ENCODE peak calls at places on chromosomes 13 and 19, in five cellular contexts. One of them, this sample, is unnamed.

GRCh38 chr19:15195381-15195964 is 5.3 kb downstream of the NOTCH3 start:
- DNase-seq in HepG2: no peak
- DNase-seq in GM12878: no peak
- DNase-seq in K562: no peak
- DNase-seq in H1: no peak
- DNase-seq in this sample: peak; percentile 94

GRCh38 chr13:43153436-43154082 is 130.2 kb downstream of the DNAJC15 start:
- DNase-seq in HepG2: no peak
- DNase-seq in GM12878: no peak
- DNase-seq in K562: no peak
- DNase-seq in H1: no peak
- DNase-seq in this sample: no peak

GRCh38 chr19:2274937-2275535 is 6.9 kb downstream of the PEAK3 start:
- DNase-seq in HepG2: peak; percentile 73
- DNase-seq in GM12878: no peak
- DNase-seq in K562: peak; percentile 53
- DNase-seq in H1: no peak
- DNase-seq in this sample: peak; percentile 89

GRCh38 chr19:4583961-4584669 is 24.6 kb upstream of the SEMA6B start:
- DNase-seq in HepG2: peak; percentile 97
- DNase-seq in GM12878: no peak
- DNase-seq in K562: peak; percentile 75
- DNase-seq in H1: no peak
- DNase-seq in this sample: peak; percentile 87

GRCh38 chr19:39206122-39206521 is 2.1 kb upstream of the SYCN start:
- DNase-seq in HepG2: no peak
- DNase-seq in GM12878: no peak
- DNase-seq in K562: no peak
- DNase-seq in H1: no peak
- DNase-seq in this sample: no peak

GRCh38 chr13:29901714-29902631 is 51.6 kb upstream of the UBL3 start:
- DNase-seq in HepG2: no peak
- DNase-seq in GM12878: no peak
- DNase-seq in K562: no peak
- DNase-seq in H1: no peak
- DNase-seq in this sample: no peak

GRCh38 chr13:25117312-25117711 is 21.4 kb downstream of the PABPC3 start:
- DNase-seq in HepG2: no peak
- DNase-seq in GM12878: no peak
- DNase-seq in K562: no peak
- DNase-seq in H1: no peak
- DNase-seq in this sample: no peak

GRCh38 chr13:75762066-75762937 is 126.2 kb downstream of the LMO7 start:
- DNase-seq in HepG2: peak; percentile 15
- DNase-seq in GM12878: peak; percentile 84
- DNase-seq in K562: no peak
- DNase-seq in H1: no peak
- DNase-seq in this sample: no peak

GRCh38 chr13:54637377-54637776 is 1608.8 kb downstream of the OLFM4 start:
- DNase-seq in HepG2: peak; percentile 29
- DNase-seq in GM12878: no peak
- DNase-seq in K562: no peak
- DNase-seq in H1: no peak
- DNase-seq in this sample: no peak

GRCh38 chr13:106349080-106349841 is 186.2 kb downstream of the EFNB2 start:
- DNase-seq in HepG2: no peak
- DNase-seq in GM12878: no peak
- DNase-seq in K562: no peak
- DNase-seq in H1: peak; percentile 27
- DNase-seq in this sample: peak; percentile 43

GRCh38 chr13:97067342-97067895 is 73.1 kb upstream of the OXGR1 start:
- DNase-seq in HepG2: no peak
- DNase-seq in GM12878: no peak
- DNase-seq in K562: no peak
- DNase-seq in H1: no peak
- DNase-seq in this sample: no peak

GRCh38 chr19:17777840-17778620 is 16.9 kb upstream of the B3GNT3 start:
- DNase-seq in HepG2: peak; percentile 40
- DNase-seq in GM12878: no peak
- DNase-seq in K562: peak; percentile 95
- DNase-seq in H1: peak; percentile 87
- DNase-seq in this sample: peak; percentile 82

GRCh38 chr13:91930687-91931086 is 532.3 kb downstream of the GPC5 start:
- DNase-seq in HepG2: no peak
- DNase-seq in GM12878: no peak
- DNase-seq in K562: no peak
- DNase-seq in H1: no peak
- DNase-seq in this sample: no peak

GRCh38 chr13:73914119-73914518 is 220.1 kb downstream of the KLF12 start:
- DNase-seq in HepG2: no peak
- DNase-seq in GM12878: no peak
- DNase-seq in K562: no peak
- DNase-seq in H1: no peak
- DNase-seq in this sample: no peak

GRCh38 chr13:20716951-20717350 is 13.5 kb downstream of the IL17D start:
- DNase-seq in HepG2: no peak
- DNase-seq in GM12878: no peak
- DNase-seq in K562: no peak
- DNase-seq in H1: no peak
- DNase-seq in this sample: no peak

GRCh38 chr13:112117258-112117954 is 50.5 kb downstream of the SOX1 start:
- DNase-seq in HepG2: no peak
- DNase-seq in GM12878: no peak
- DNase-seq in K562: no peak
- DNase-seq in H1: no peak
- DNase-seq in this sample: no peak

GRCh38 chr19:12230751-12231733 is 63.6 kb downstream of the ZNF44 start:
- DNase-seq in HepG2: no peak
- DNase-seq in GM12878: no peak
- DNase-seq in K562: no peak
- DNase-seq in H1: no peak
- DNase-seq in this sample: no peak

GRCh38 chr19:49145485-49146407 is 9.4 kb downstream of the HRC start:
- DNase-seq in HepG2: peak; percentile 48
- DNase-seq in GM12878: peak; percentile 13
- DNase-seq in K562: peak; percentile 88
- DNase-seq in H1: no peak
- DNase-seq in this sample: peak; percentile 84

GRCh38 chr13:94351292-94352000 is 128.0 kb downstream of the DCT start:
- DNase-seq in HepG2: no peak
- DNase-seq in GM12878: no peak
- DNase-seq in K562: no peak
- DNase-seq in H1: no peak
- DNase-seq in this sample: no peak

GRCh38 chr13:50989476-50989875 is 79.9 kb downstream of the RNASEH2B start:
- DNase-seq in HepG2: peak; percentile 14
- DNase-seq in GM12878: no peak
- DNase-seq in K562: peak; percentile 30
- DNase-seq in H1: no peak
- DNase-seq in this sample: peak; percentile 30

GRCh38 chr13:113786262-113786841 is 27.3 kb downstream of the TMEM255B start:
- DNase-seq in HepG2: no peak
- DNase-seq in GM12878: no peak
- DNase-seq in K562: no peak
- DNase-seq in H1: no peak
- DNase-seq in this sample: no peak

GRCh38 chr13:109547942-109548860 is 238.2 kb downstream of the IRS2 start:
- DNase-seq in HepG2: no peak
- DNase-seq in GM12878: no peak
- DNase-seq in K562: no peak
- DNase-seq in H1: no peak
- DNase-seq in this sample: no peak

GRCh38 chr19:49555600-49556411 is 24.6 kb downstream of the NOSIP start:
- DNase-seq in HepG2: no peak
- DNase-seq in GM12878: no peak
- DNase-seq in K562: peak; percentile 94
- DNase-seq in H1: peak; percentile 88
- DNase-seq in this sample: peak; percentile 95

GRCh38 chr19:7385062-7385461 is 36.3 kb downstream of the ARHGEF18 start:
- DNase-seq in HepG2: no peak
- DNase-seq in GM12878: no peak
- DNase-seq in K562: no peak
- DNase-seq in H1: no peak
- DNase-seq in this sample: no peak

GRCh38 chr19:1503089-1503924 is 9.5 kb downstream of the ADAMTSL5 start:
- DNase-seq in HepG2: no peak
- DNase-seq in GM12878: no peak
- DNase-seq in K562: peak; percentile 76
- DNase-seq in H1: no peak
- DNase-seq in this sample: peak; percentile 82

GRCh38 chr19:2634228-2634951 is 68.1 kb downstream of the GNG7 start:
- DNase-seq in HepG2: no peak
- DNase-seq in GM12878: no peak
- DNase-seq in K562: no peak
- DNase-seq in H1: no peak
- DNase-seq in this sample: no peak

GRCh38 chr13:41075034-41075433 is 13.7 kb downstream of the WBP4 start:
- DNase-seq in HepG2: no peak
- DNase-seq in GM12878: no peak
- DNase-seq in K562: peak; percentile 37
- DNase-seq in H1: no peak
- DNase-seq in this sample: peak; percentile 66

GRCh38 chr19:49985926-49986325 is 25.0 kb upstream of the SIGLEC11 start:
- DNase-seq in HepG2: no peak
- DNase-seq in GM12878: no peak
- DNase-seq in K562: no peak
- DNase-seq in H1: no peak
- DNase-seq in this sample: no peak

GRCh38 chr13:53513199-53513598 is 484.6 kb downstream of the OLFM4 start:
- DNase-seq in HepG2: no peak
- DNase-seq in GM12878: no peak
- DNase-seq in K562: no peak
- DNase-seq in H1: no peak
- DNase-seq in this sample: no peak

GRCh38 chr19:3248728-3249315 is 24.4 kb downstream of the CELF5 start:
- DNase-seq in HepG2: no peak
- DNase-seq in GM12878: no peak
- DNase-seq in K562: no peak
- DNase-seq in H1: no peak
- DNase-seq in this sample: no peak

GRCh38 chr19:16342002-16342715 is 17.5 kb downstream of the KLF2 start:
- DNase-seq in HepG2: no peak
- DNase-seq in GM12878: peak; percentile 76
- DNase-seq in K562: no peak
- DNase-seq in H1: no peak
- DNase-seq in this sample: no peak

GRCh38 chr13:30124131-30124768 is 183.1 kb downstream of the KATNAL1 start:
- DNase-seq in HepG2: no peak
- DNase-seq in GM12878: no peak
- DNase-seq in K562: no peak
- DNase-seq in H1: no peak
- DNase-seq in this sample: no peak

GRCh38 chr13:66212511-66212910 is 1017.6 kb downstream of the PCDH9 start:
- DNase-seq in HepG2: no peak
- DNase-seq in GM12878: no peak
- DNase-seq in K562: no peak
- DNase-seq in H1: no peak
- DNase-seq in this sample: no peak

GRCh38 chr19:38023245-38023644 is 116.2 kb downstream of the SIPA1L3 start:
- DNase-seq in HepG2: no peak
- DNase-seq in GM12878: no peak
- DNase-seq in K562: no peak
- DNase-seq in H1: no peak
- DNase-seq in this sample: no peak
- TF ChIP-seq GABPA in HepG2: no peak
- TF ChIP-seq GABPA in GM12878: no peak
- TF ChIP-seq GABPA in K562: no peak
- TF ChIP-seq GABPA in H1: no peak
- TF ChIP-seq GABPA in this sample: no peak

GRCh38 chr13:52361225-52361624 is 44.7 kb downstream of the THSD1 start:
- DNase-seq in HepG2: no peak
- DNase-seq in GM12878: no peak
- DNase-seq in K562: no peak
- DNase-seq in H1: no peak
- DNase-seq in this sample: no peak

GRCh38 chr13:52356327-52356726 is 49.6 kb downstream of the THSD1 start:
- DNase-seq in HepG2: no peak
- DNase-seq in GM12878: no peak
- DNase-seq in K562: no peak
- DNase-seq in H1: no peak
- DNase-seq in this sample: no peak

GRCh38 chr13:52359534-52359933 is 46.4 kb downstream of the THSD1 start:
- DNase-seq in HepG2: no peak
- DNase-seq in GM12878: no peak
- DNase-seq in K562: no peak
- DNase-seq in H1: no peak
- DNase-seq in this sample: peak; percentile 37
- TF ChIP-seq GABPA in HepG2: no peak
- TF ChIP-seq GABPA in GM12878: no peak
- TF ChIP-seq GABPA in K562: no peak
- TF ChIP-seq GABPA in H1: no peak
- TF ChIP-seq GABPA in this sample: no peak

DNA sequence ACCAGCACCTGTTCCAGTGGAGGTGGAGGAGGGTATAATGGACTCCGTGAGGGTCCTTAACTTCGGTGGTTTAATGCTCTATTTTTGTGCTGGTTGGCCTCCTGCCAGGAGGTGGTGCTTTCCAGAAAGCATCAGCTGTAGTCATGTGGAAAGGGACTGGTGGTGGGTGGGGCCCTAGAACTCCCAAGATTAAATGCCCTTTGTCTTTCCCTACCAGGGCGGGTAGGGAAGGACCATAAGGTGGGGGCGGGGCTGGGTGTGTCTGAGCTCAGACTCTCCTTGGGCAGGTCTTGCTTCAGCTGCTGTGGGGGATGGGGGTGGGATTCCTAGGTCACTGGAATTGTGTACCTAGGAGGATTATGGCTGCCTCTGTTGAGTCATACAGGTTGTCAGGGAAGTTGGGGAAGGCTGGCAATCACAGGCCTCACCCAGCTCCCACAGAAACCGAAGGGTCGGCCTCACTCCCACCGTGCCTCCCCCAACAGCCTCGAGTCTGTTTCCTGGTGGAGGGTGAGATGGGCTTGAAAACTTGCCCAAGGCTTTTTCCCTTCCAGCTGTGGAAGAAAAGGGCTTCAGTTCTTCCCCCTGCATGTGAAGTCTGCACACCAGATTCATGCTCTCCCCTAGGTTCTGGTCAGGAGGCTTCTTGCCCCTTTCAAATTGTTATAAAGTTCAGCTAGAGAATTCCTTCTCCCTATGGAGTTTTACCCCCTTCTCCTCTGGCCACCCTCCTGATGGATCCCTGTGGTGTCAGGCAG is 60.3 kb upstream of the CLDN10 start:
- DNase-seq in HepG2: no peak
- DNase-seq in GM12878: no peak
- DNase-seq in K562: no peak
- DNase-seq in H1: no peak
- DNase-seq in this sample: no peak
- TF ChIP-seq GABPA in HepG2: no peak
- TF ChIP-seq GABPA in GM12878: no peak
- TF ChIP-seq GABPA in K562: no peak
- TF ChIP-seq GABPA in H1: no peak
- TF ChIP-seq GABPA in this sample: no peak

DNA sequence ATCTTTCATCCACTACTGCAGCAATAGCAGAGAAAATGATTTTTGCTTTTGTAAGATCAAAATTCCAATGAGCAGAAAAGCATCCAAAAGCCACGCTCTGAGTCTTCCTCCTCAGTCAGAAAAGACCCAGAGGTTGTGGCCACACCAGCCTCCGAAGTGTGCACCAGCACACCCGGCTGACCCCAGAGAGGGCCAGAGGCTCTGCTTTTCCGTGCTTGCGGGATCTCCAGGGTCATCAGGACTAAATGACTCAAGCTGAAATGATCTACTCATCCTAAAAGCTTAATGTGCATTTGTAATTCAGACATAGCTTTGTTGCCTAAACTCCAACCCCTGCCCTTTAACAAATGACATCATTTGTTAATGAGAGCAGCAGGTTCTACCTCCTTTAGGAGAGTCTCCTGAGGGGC is 16.5 kb downstream of the RXFP2 start:
- DNase-seq in HepG2: no peak
- DNase-seq in GM12878: no peak
- DNase-seq in K562: no peak
- DNase-seq in H1: no peak
- DNase-seq in this sample: no peak
- TF ChIP-seq GABPA in HepG2: no peak
- TF ChIP-seq GABPA in GM12878: no peak
- TF ChIP-seq GABPA in K562: no peak
- TF ChIP-seq GABPA in H1: no peak
- TF ChIP-seq GABPA in this sample: no peak